ENCODE peak calls at places on chromosomes 12 and 14, in nine cellular contexts. One of them, this sample, is unnamed.

GRCh38 chr12:131199221-131199620 is 245.5 kb downstream of the ADGRD1 start:
- DNase-seq in endodermal cell: no peak
- DNase-seq in astrocyte of the hippocampus: no peak
- DNase-seq in central memory CD8-positive, alpha-beta T cell: no peak
- DNase-seq in Caki2: no peak
- DNase-seq in effector memory CD4-positive, alpha-beta T cell: no peak
- DNase-seq in naive thymus-derived CD8-positive, alpha-beta T cell: no peak
- DNase-seq in skeletal muscle cell: no peak
- DNase-seq in neural progenitor cell: no peak
- DNase-seq in this sample: no peak

GRCh38 chr14:101200650-101201516 is 297.4 kb upstream of the RTL1 start:
- DNase-seq in effector memory CD4-positive, alpha-beta T cell: no peak
- DNase-seq in skeletal muscle cell: no peak
- DNase-seq in naive thymus-derived CD8-positive, alpha-beta T cell: no peak
- DNase-seq in endodermal cell: peak
- DNase-seq in astrocyte of the hippocampus: no peak
- DNase-seq in neural progenitor cell: no peak
- DNase-seq in central memory CD8-positive, alpha-beta T cell: no peak
- DNase-seq in Caki2: no peak
- DNase-seq in this sample: peak

GRCh38 chr12:15971211-15971610 is 60.1 kb downstream of the DERA start:
- DNase-seq in skeletal muscle cell: no peak
- DNase-seq in neural progenitor cell: no peak
- DNase-seq in central memory CD8-positive, alpha-beta T cell: no peak
- DNase-seq in astrocyte of the hippocampus: no peak
- DNase-seq in naive thymus-derived CD8-positive, alpha-beta T cell: no peak
- DNase-seq in Caki2: no peak
- DNase-seq in effector memory CD4-positive, alpha-beta T cell: no peak
- DNase-seq in endodermal cell: no peak
- DNase-seq in this sample: no peak

GRCh38 chr12:57452937-57453509 is 2.1 kb upstream of the INHBE start:
- DNase-seq in endodermal cell: peak
- DNase-seq in astrocyte of the hippocampus: peak
- DNase-seq in naive thymus-derived CD8-positive, alpha-beta T cell: no peak
- DNase-seq in neural progenitor cell: peak
- DNase-seq in central memory CD8-positive, alpha-beta T cell: no peak
- DNase-seq in skeletal muscle cell: peak
- DNase-seq in Caki2: peak
- DNase-seq in effector memory CD4-positive, alpha-beta T cell: no peak
- DNase-seq in this sample: no peak

GRCh38 chr14:96772929-96773328 is 24.3 kb upstream of the VRK1 start:
- DNase-seq in central memory CD8-positive, alpha-beta T cell: no peak
- DNase-seq in endodermal cell: no peak
- DNase-seq in astrocyte of the hippocampus: no peak
- DNase-seq in Caki2: no peak
- DNase-seq in naive thymus-derived CD8-positive, alpha-beta T cell: no peak
- DNase-seq in skeletal muscle cell: no peak
- DNase-seq in effector memory CD4-positive, alpha-beta T cell: no peak
- DNase-seq in neural progenitor cell: no peak
- DNase-seq in this sample: no peak

GRCh38 chr14:99195602-99196309 is 76.2 kb downstream of the BCL11B start:
- DNase-seq in central memory CD8-positive, alpha-beta T cell: no peak
- DNase-seq in endodermal cell: no peak
- DNase-seq in astrocyte of the hippocampus: peak
- DNase-seq in neural progenitor cell: no peak
- DNase-seq in Caki2: peak
- DNase-seq in effector memory CD4-positive, alpha-beta T cell: no peak
- DNase-seq in skeletal muscle cell: no peak
- DNase-seq in naive thymus-derived CD8-positive, alpha-beta T cell: no peak
- DNase-seq in this sample: no peak

GRCh38 chr14:40218282-40218941 is 786.2 kb upstream of the FBXO33 start:
- DNase-seq in central memory CD8-positive, alpha-beta T cell: no peak
- DNase-seq in naive thymus-derived CD8-positive, alpha-beta T cell: no peak
- DNase-seq in effector memory CD4-positive, alpha-beta T cell: no peak
- DNase-seq in Caki2: no peak
- DNase-seq in endodermal cell: no peak
- DNase-seq in skeletal muscle cell: no peak
- DNase-seq in astrocyte of the hippocampus: no peak
- DNase-seq in neural progenitor cell: no peak
- DNase-seq in this sample: no peak

GRCh38 chr12:25249951-25250738 is 584 bp downstream of the KRAS start:
- DNase-seq in effector memory CD4-positive, alpha-beta T cell: peak
- DNase-seq in Caki2: peak
- DNase-seq in skeletal muscle cell: no peak
- DNase-seq in astrocyte of the hippocampus: peak
- DNase-seq in naive thymus-derived CD8-positive, alpha-beta T cell: peak
- DNase-seq in endodermal cell: peak
- DNase-seq in neural progenitor cell: peak
- DNase-seq in central memory CD8-positive, alpha-beta T cell: peak
- DNase-seq in this sample: peak

GRCh38 chr12:78088391-78088832 is 257.7 kb downstream of the NAV3 start:
- DNase-seq in endodermal cell: no peak
- DNase-seq in skeletal muscle cell: no peak
- DNase-seq in Caki2: peak
- DNase-seq in neural progenitor cell: no peak
- DNase-seq in astrocyte of the hippocampus: peak
- DNase-seq in effector memory CD4-positive, alpha-beta T cell: no peak
- DNase-seq in central memory CD8-positive, alpha-beta T cell: no peak
- DNase-seq in naive thymus-derived CD8-positive, alpha-beta T cell: no peak
- DNase-seq in this sample: no peak

GRCh38 chr12:68119724-68120211 is 39.8 kb downstream of the IFNG start:
- DNase-seq in endodermal cell: no peak
- DNase-seq in neural progenitor cell: no peak
- DNase-seq in naive thymus-derived CD8-positive, alpha-beta T cell: no peak
- DNase-seq in skeletal muscle cell: no peak
- DNase-seq in effector memory CD4-positive, alpha-beta T cell: peak
- DNase-seq in astrocyte of the hippocampus: peak
- DNase-seq in central memory CD8-positive, alpha-beta T cell: peak
- DNase-seq in Caki2: no peak
- DNase-seq in this sample: no peak

GRCh38 chr12:89020689-89021088 is 331.6 kb downstream of the DUSP6 start:
- DNase-seq in Caki2: no peak
- DNase-seq in naive thymus-derived CD8-positive, alpha-beta T cell: no peak
- DNase-seq in astrocyte of the hippocampus: no peak
- DNase-seq in central memory CD8-positive, alpha-beta T cell: no peak
- DNase-seq in neural progenitor cell: no peak
- DNase-seq in endodermal cell: no peak
- DNase-seq in effector memory CD4-positive, alpha-beta T cell: no peak
- DNase-seq in skeletal muscle cell: no peak
- DNase-seq in this sample: no peak

GRCh38 chr12:11927311-11927935 is 143.3 kb upstream of the BCL2L14 start:
- DNase-seq in neural progenitor cell: peak
- DNase-seq in naive thymus-derived CD8-positive, alpha-beta T cell: no peak
- DNase-seq in astrocyte of the hippocampus: peak
- DNase-seq in central memory CD8-positive, alpha-beta T cell: no peak
- DNase-seq in skeletal muscle cell: no peak
- DNase-seq in Caki2: no peak
- DNase-seq in endodermal cell: peak
- DNase-seq in effector memory CD4-positive, alpha-beta T cell: no peak
- DNase-seq in this sample: no peak

GRCh38 chr14:64970041-64970440 is 2.1 kb downstream of the RAB15 start:
- DNase-seq in neural progenitor cell: no peak
- DNase-seq in astrocyte of the hippocampus: no peak
- DNase-seq in naive thymus-derived CD8-positive, alpha-beta T cell: no peak
- DNase-seq in endodermal cell: no peak
- DNase-seq in effector memory CD4-positive, alpha-beta T cell: no peak
- DNase-seq in skeletal muscle cell: no peak
- DNase-seq in central memory CD8-positive, alpha-beta T cell: no peak
- DNase-seq in Caki2: no peak
- DNase-seq in this sample: no peak

GRCh38 chr12:21615441-21615840 is 10.8 kb upstream of the GYS2 start:
- DNase-seq in central memory CD8-positive, alpha-beta T cell: no peak
- DNase-seq in Caki2: no peak
- DNase-seq in effector memory CD4-positive, alpha-beta T cell: no peak
- DNase-seq in astrocyte of the hippocampus: no peak
- DNase-seq in skeletal muscle cell: no peak
- DNase-seq in neural progenitor cell: no peak
- DNase-seq in endodermal cell: no peak
- DNase-seq in naive thymus-derived CD8-positive, alpha-beta T cell: no peak
- DNase-seq in this sample: no peak

GRCh38 chr14:71114580-71114979 is 207.3 kb downstream of the PCNX1 start:
- DNase-seq in naive thymus-derived CD8-positive, alpha-beta T cell: no peak
- DNase-seq in endodermal cell: no peak
- DNase-seq in effector memory CD4-positive, alpha-beta T cell: no peak
- DNase-seq in skeletal muscle cell: no peak
- DNase-seq in astrocyte of the hippocampus: no peak
- DNase-seq in central memory CD8-positive, alpha-beta T cell: no peak
- DNase-seq in neural progenitor cell: no peak
- DNase-seq in Caki2: no peak
- DNase-seq in this sample: no peak

GRCh38 chr12:79934309-79935020 is 432 bp downstream of the PPP1R12A start:
- DNase-seq in effector memory CD4-positive, alpha-beta T cell: peak
- DNase-seq in neural progenitor cell: no peak
- DNase-seq in Caki2: no peak
- DNase-seq in astrocyte of the hippocampus: peak
- DNase-seq in endodermal cell: peak
- DNase-seq in skeletal muscle cell: no peak
- DNase-seq in central memory CD8-positive, alpha-beta T cell: peak
- DNase-seq in naive thymus-derived CD8-positive, alpha-beta T cell: peak
- DNase-seq in this sample: peak

GRCh38 chr12:118727196-118727595 is 254.1 kb upstream of the SRRM4 start:
- DNase-seq in central memory CD8-positive, alpha-beta T cell: no peak
- DNase-seq in Caki2: no peak
- DNase-seq in skeletal muscle cell: no peak
- DNase-seq in astrocyte of the hippocampus: no peak
- DNase-seq in neural progenitor cell: no peak
- DNase-seq in naive thymus-derived CD8-positive, alpha-beta T cell: no peak
- DNase-seq in effector memory CD4-positive, alpha-beta T cell: no peak
- DNase-seq in endodermal cell: no peak
- DNase-seq in this sample: no peak

GRCh38 chr12:12877789-12878455 is 13.4 kb upstream of the GPRC5A start:
- DNase-seq in Caki2: no peak
- DNase-seq in effector memory CD4-positive, alpha-beta T cell: no peak
- DNase-seq in central memory CD8-positive, alpha-beta T cell: no peak
- DNase-seq in skeletal muscle cell: no peak
- DNase-seq in endodermal cell: no peak
- DNase-seq in naive thymus-derived CD8-positive, alpha-beta T cell: no peak
- DNase-seq in neural progenitor cell: no peak
- DNase-seq in astrocyte of the hippocampus: peak
- DNase-seq in this sample: no peak